ENCODE peak calls at places on chromosomes 5 and 9, in five cellular contexts. I is retinal pigment epithelial cell; N is stimulated activated CD4-positive, alpha-beta T cell treated with anti-CD3 and anti-CD28 coated beads, TNF-alpha, amount 100 ng/mL, for 24 hours; L is aorta; Q is Right ventricle myocardium superior. B is an unnamed sample.

GRCh38 chr5:35634326-35634725 is 16.7 kb downstream of the SPEF2 start:
- DNase-seq in I (no peak), N (no peak), L (no peak), Q (no peak), B (no peak)

GRCh38 chr5:141737485-141737884 is 55.5 kb upstream of the ARAP3 start:
- DNase-seq in I (no peak), N (no peak), L (no peak), Q (no peak), B (no peak)

GRCh38 chr5:101942321-101942882 is 353.7 kb downstream of the SLCO4C1 start:
- DNase-seq in I (peak), N (no peak), L (no peak), Q (no peak), B (no peak)

GRCh38 chr5:178547753-178548415 is 42.3 kb downstream of the COL23A1 start:
- DNase-seq in I (no peak), N (no peak), L (peak), Q (no peak), B (no peak)

GRCh38 chr5:37839441-37840035 is 303 bp downstream of the GDNF start:
- DNase-seq in I (no peak), N (no peak), L (peak), Q (peak), B (peak)

GRCh38 chr5:160047362-160047761 is 38.4 kb downstream of the TTC1 start:
- DNase-seq in I (no peak), N (no peak), L (no peak), Q (no peak), B (no peak)

GRCh38 chr5:33679791-33680190 is 212.0 kb downstream of the ADAMTS12 start:
- DNase-seq in I (no peak), N (no peak), L (no peak), Q (no peak), B (peak)

GRCh38 chr9:113409883-113410206 is 630 bp downstream of the POLE3 start:
- DNase-seq in I (no peak), N (no peak), L (no peak), Q (no peak), B (peak)

GRCh38 chr9:36136277-36136893 is at the start of gene GLIPR2:
- DNase-seq in I (no peak), N (peak), L (peak), Q (peak), B (peak)

GRCh38 chr9:131969469-131969989 is 110.1 kb downstream of the MED27 start:
- DNase-seq in I (no peak), N (no peak), L (no peak), Q (no peak), B (no peak)

GRCh38 chr5:138186002-138186447 is 7.1 kb downstream of the KIF20A start:
- DNase-seq in I (no peak), N (no peak), L (no peak), Q (no peak), B (no peak)

GRCh38 chr9:120730661-120731514 is 16.6 kb upstream of the MEGF9 start:
- DNase-seq in I (peak), N (no peak), L (peak), Q (peak), B (peak)

GRCh38 chr9:124121725-124122124 is 110.2 kb downstream of the LHX2 start:
- DNase-seq in I (no peak), N (no peak), L (no peak), Q (no peak), B (no peak)

GRCh38 chr5:21701317-21701716 is 1151.8 kb downstream of the CDH12 start:
- DNase-seq in I (peak), N (no peak), L (no peak), Q (no peak), B (no peak)

GRCh38 chr9:88737876-88738275 is 202.9 kb downstream of the NXNL2 start:
- DNase-seq in I (no peak), N (no peak), L (no peak), Q (no peak), B (no peak)

GRCh38 chr5:179296150-179296821 is 49.0 kb downstream of the ADAMTS2 start:
- DNase-seq in I (no peak), N (no peak), L (peak), Q (peak), B (no peak)

GRCh38 chr5:145246961-145247744 is 588.0 kb downstream of the PRELID2 start:
- DNase-seq in I (no peak), N (no peak), L (no peak), Q (no peak), B (peak)

GRCh38 chr9:33393581-33393980 is 8.8 kb downstream of the AQP7 start:
- DNase-seq in I (no peak), N (no peak), L (no peak), Q (peak), B (no peak)

GRCh38 chr5:78896128-78896527 is 89.0 kb downstream of the ARSB start:
- DNase-seq in I (no peak), N (no peak), L (no peak), Q (no peak), B (peak)

GRCh38 chr5:79567926-79568549 is 44.2 kb upstream of the TENT2 start:
- DNase-seq in I (no peak), N (no peak), L (no peak), Q (no peak), B (peak)

GRCh38 chr9:72856985-72857631 is 95.7 kb downstream of the ALDH1A1 start:
- DNase-seq in I (peak), N (no peak), L (no peak), Q (no peak), B (peak)

GRCh38 chr9:98442541-98442940 is 187.1 kb upstream of the TBC1D2 start:
- DNase-seq in I (no peak), N (no peak), L (no peak), Q (no peak), B (no peak)

GRCh38 chr9:94903961-94904421 is 177.5 kb downstream of the AOPEP start:
- DNase-seq in I (no peak), N (no peak), L (no peak), Q (no peak), B (peak)

GRCh38 chr5:150541895-150542294 is 34.0 kb downstream of the NDST1 start:
- DNase-seq in I (no peak), N (no peak), L (no peak), Q (no peak), B (peak)

GRCh38 chr5:134647750-134648424 is 698 bp upstream of the SEC24A start:
- DNase-seq in I (peak), N (peak), L (peak), Q (no peak), B (peak)

GRCh38 chr9:136616948-136617695 is 45.6 kb upstream of the EGFL7 start:
- DNase-seq in I (no peak), N (no peak), L (no peak), Q (no peak), B (no peak)

GRCh38 chr9:92136184-92136858 is 21.1 kb upstream of the SPTLC1 start:
- DNase-seq in I (no peak), N (no peak), L (no peak), Q (no peak), B (no peak)

GRCh38 chr9:27432308-27432707 is 91.8 kb upstream of the IFNK start:
- DNase-seq in I (no peak), N (no peak), L (no peak), Q (no peak), B (no peak)

GRCh38 chr5:1792842-1793266 is 6.8 kb downstream of the MRPL36 start:
- DNase-seq in I (no peak), N (peak), L (peak), Q (peak), B (peak)

GRCh38 chr5:139417214-139417613 is 13.3 kb upstream of the SPATA24 start:
- DNase-seq in I (no peak), N (no peak), L (no peak), Q (peak), B (no peak)

GRCh38 chr9:13957089-13957488 is 356.9 kb downstream of the NFIB start:
- DNase-seq in I (no peak), N (no peak), L (no peak), Q (no peak), B (no peak)

GRCh38 chr9:37032713-37033112 is 1.4 kb downstream of the PAX5 start:
- DNase-seq in I (no peak), N (no peak), L (no peak), Q (no peak), B (no peak)

GRCh38 chr5:116542619-116543018 is 32.0 kb downstream of the SEMA6A start:
- DNase-seq in I (no peak), N (no peak), L (no peak), Q (no peak), B (no peak)

GRCh38 chr5:6282360-6282759 is 96.0 kb downstream of the MED10 start:
- DNase-seq in I (no peak), N (no peak), L (no peak), Q (no peak), B (no peak)

B was measured in HCEC 1CT.